ENCODE peak calls at places on chromosomes 16 and 17, in four cellular contexts. H is HepG2, A is GM12891, O is K562. T is an unnamed sample.
A peak's percentile ranks its signal among the peaks of the same experiment; 100 is the strongest.

GRCh38 chr16:30112197-30113030 is 923 bp downstream of the GDPD3 start:
- DNase-seq in H (peak; percentile 83), A (no peak), O (peak; percentile 78), T (peak; percentile 81)

GRCh38 chr16:57672824-57673223 is 4.7 kb downstream of the ADGRG3 start:
- DNase-seq in H (no peak), A (no peak), O (no peak), T (no peak)

GRCh38 chr16:29815032-29815721 is 775 bp upstream of the PAGR1 start:
- DNase-seq in H (no peak), A (no peak), O (peak; percentile 30), T (no peak)

GRCh38 chr16:85555549-85556455 is 57.3 kb upstream of the GSE1 start:
- DNase-seq in H (peak; percentile 55), A (no peak), O (peak; percentile 60), T (no peak)

GRCh38 chr17:11130367-11130766 is 110.6 kb upstream of the SHISA6 start:
- DNase-seq in H (no peak), A (no peak), O (no peak), T (no peak)

GRCh38 chr17:58531661-58532554 is 17.5 kb upstream of the MTMR4 start:
- DNase-seq in H (no peak), A (peak; percentile 79), O (peak; percentile 96), T (peak; percentile 77)

GRCh38 chr16:84303023-84303422 is 8.3 kb downstream of the WFDC1 start:
- DNase-seq in H (no peak), A (no peak), O (no peak), T (no peak)

GRCh38 chr17:72404872-72405271 is 284.1 kb downstream of the SOX9 start:
- DNase-seq in H (no peak), A (no peak), O (no peak), T (no peak)

GRCh38 chr17:68446626-68447041 is 10.7 kb downstream of the WIPI1 start:
- DNase-seq in H (no peak), A (no peak), O (no peak), T (no peak)

GRCh38 chr17:44279586-44280344 is 11.8 kb upstream of the SLC4A1 start:
- DNase-seq in H (peak; percentile 86), A (no peak), O (peak; percentile 81), T (no peak)

GRCh38 chr16:13919683-13920509 is at the start of gene ERCC4:
- DNase-seq in H (peak; percentile 100), A (peak; percentile 86), O (peak; percentile 98), T (peak; percentile 88)

GRCh38 chr17:15385305-15385704 is 43.9 kb upstream of the TEKT3 start:
- DNase-seq in H (no peak), A (no peak), O (no peak), T (no peak)

GRCh38 chr16:61813339-61813738 is 222.9 kb downstream of the CDH8 start:
- DNase-seq in H (no peak), A (no peak), O (no peak), T (no peak)

GRCh38 chr17:18101828-18102227 is 6.7 kb upstream of the MYO15A start:
- DNase-seq in H (no peak), A (no peak), O (no peak), T (no peak)

GRCh38 chr17:32009262-32009542 is 2.0 kb downstream of the LRRC37B start:
- DNase-seq in H (no peak), A (no peak), O (no peak), T (no peak)

GRCh38 chr17:32010114-32010513 is 2.9 kb downstream of the LRRC37B start:
- DNase-seq in H (no peak), A (no peak), O (no peak), T (no peak)

GRCh38 chr17:32006957-32007462 is at the start of gene LRRC37B:
- DNase-seq in H (peak; percentile 68), A (peak; percentile 79), O (peak; percentile 84), T (peak; percentile 73)

DNA sequence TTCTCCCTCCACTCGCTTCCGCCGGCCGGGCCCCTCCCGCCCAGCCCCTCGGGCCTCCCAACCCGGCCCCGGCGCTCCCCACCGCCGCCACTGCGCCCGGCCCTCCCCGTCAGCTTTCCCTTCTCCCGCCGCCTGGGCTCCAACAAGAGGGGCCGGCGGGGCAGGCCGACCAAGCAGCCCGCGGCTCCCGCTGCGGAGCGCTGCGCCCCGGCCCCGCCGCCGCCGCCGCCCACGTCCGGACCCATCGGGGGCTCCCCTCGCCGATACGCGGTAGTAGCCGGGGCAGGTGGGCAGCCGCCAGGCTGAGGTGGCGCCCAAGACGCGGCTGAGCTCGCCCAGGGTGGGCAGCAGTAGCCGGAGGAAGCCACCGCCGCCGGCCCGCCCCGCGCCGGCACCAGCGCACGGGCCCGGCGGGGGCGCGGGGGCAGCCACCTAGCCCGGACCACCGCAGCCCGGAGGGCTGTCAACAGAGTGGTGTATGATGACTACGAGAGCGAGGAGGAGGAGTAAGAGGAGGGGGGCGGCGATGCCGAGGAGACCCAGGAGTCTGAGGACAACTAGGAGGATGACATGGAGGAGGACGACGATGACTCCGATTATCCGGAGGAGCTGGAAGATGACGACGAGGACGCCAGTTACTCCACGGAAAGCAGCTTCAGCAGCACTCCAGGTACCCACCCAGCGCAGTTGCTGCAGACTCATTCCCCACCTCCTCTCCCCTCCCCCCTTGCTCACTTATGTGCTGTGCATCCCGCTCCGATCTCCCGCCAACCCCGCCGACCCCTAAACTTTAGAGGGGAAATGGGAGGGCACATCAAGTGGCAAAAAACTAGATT is 498 bp downstream of the LRRC37B start:
- DNase-seq in H (no peak), A (peak; percentile 29), O (peak; percentile 58), T (peak; percentile 36)
- TF ChIP-seq POLR2A in H (no peak), A (no peak), O (peak; percentile 16), T (no peak)

GRCh38 chr17:3558603-3559269 is 1.1 kb upstream of the TRPV3 start:
- DNase-seq in H (no peak), A (peak; percentile 83), O (no peak), T (peak; percentile 83)
- TF ChIP-seq TAF1 in H (no peak), A (peak; percentile 83), O (no peak), T (no peak)

GRCh38 chr17:50344712-50345380 is 1.1 kb upstream of the XYLT2 start:
- DNase-seq in H (no peak), A (no peak), O (no peak), T (no peak)

GRCh38 chr17:50347087-50347893 is 1.4 kb downstream of the XYLT2 start:
- DNase-seq in H (no peak), A (no peak), O (no peak), T (no peak)

GRCh38 chr17:50347894-50348291 is 2.0 kb downstream of the XYLT2 start:
- DNase-seq in H (no peak), A (no peak), O (no peak), T (no peak)

GRCh38 chr17:50346313-50347086 is 574 bp downstream of the XYLT2 start:
- DNase-seq in H (no peak), A (peak; percentile 67), O (peak; percentile 75), T (peak; percentile 60)

DNA sequence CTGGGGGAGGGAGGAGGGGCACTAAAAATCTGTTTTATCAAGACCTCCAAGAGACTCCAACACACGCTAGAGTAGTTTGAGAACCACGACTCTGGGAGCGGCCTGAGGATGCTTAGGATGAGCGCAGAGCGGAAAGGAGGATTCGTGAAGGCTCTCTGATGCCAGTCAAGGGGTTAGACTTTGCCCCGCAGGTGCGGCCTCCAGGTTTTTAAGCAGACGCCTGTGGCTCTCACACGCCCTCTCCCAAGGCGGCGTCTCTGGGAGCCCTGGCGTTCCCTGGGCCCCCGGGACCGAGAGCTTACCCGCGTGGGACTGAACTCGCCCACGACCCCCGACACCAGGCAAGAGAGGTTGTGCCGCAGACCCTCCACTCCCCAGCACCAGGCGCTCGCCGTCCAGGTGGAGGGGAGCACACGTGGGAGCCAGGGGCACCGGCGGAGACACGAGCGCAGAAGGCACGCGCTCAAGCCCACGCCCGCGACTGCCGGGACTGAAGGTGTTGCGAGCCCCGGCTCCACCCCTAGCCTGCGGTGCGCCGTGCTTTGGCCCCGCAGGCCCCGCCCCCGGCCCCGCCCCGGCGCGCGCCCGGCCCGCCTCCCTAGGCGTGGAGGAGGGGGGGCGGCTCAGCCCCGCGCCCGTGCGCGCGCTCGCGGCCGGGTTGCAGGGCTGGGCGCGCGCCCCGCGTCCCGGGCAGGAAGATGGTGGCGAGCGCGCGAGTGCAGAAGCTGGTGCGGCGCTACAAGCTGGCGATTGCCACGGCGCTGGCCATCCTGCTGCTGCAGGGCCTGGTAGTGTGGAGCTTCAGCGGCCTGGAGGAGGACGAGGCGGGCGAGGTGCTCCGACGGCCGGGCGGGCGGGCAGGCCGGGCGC is at the start of gene XYLT2:
- DNase-seq in H (peak; percentile 67), A (peak; percentile 98), O (peak; percentile 97), T (peak; percentile 95)
- TF ChIP-seq POLR2AphosphoS5 in H (peak; percentile 82), A (peak; percentile 60), O (no peak), T (peak; percentile 38)

DNA sequence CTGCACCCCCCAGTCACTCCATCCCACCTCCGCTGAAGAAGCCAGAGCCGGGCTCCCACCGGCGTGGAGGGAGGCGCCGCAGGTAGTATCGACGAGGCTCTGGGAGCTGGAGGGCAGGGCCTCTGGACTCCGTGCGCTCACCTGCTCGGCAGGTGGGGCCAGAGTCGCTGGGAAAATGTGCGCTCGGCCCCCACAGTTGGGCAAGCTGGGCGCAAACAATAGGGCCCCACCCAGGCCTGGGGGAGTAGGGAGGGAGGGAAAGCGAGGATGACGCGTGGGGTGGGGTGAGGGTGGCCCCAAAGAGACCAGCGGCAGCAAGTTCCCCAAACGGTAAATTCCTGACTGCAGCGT is 660 bp downstream of the JUP start:
- DNase-seq in H (no peak), A (no peak), O (peak; percentile 67), T (no peak)
- TF ChIP-seq POLR2A in H (no peak), A (no peak), O (no peak), T (no peak)

GRCh38 chr17:36600477-36600876 is 906 bp upstream of the MRM1 start:
- DNase-seq in H (no peak), A (no peak), O (no peak), T (no peak)

GRCh38 chr17:36601303-36602029 is at the start of gene MRM1:
- DNase-seq in H (peak; percentile 86), A (peak; percentile 89), O (peak; percentile 94), T (peak; percentile 89)

GRCh38 chr17:36599546-36600250 is 1.7 kb upstream of the MRM1 start:
- DNase-seq in H (no peak), A (no peak), O (no peak), T (no peak)

GRCh38 chr17:36602030-36602737 is 801 bp downstream of the MRM1 start:
- DNase-seq in H (no peak), A (no peak), O (no peak), T (no peak)

GRCh38 chr17:36600936-36601302 is 464 bp upstream of the MRM1 start:
- DNase-seq in H (no peak), A (no peak), O (no peak), T (no peak)
- TF ChIP-seq TAF1 in H (no peak), A (no peak), O (no peak), T (no peak)

GRCh38 chr16:48075398-48075797 is 80.4 kb downstream of the ABCC12 start:
- DNase-seq in H (peak; percentile 14), A (no peak), O (no peak), T (no peak)
- TF ChIP-seq POLR2AphosphoS5 in H (no peak), A (no peak), O (no peak), T (no peak)